ENCODE peak calls at places on chromosomes 12 and 14, in six cellular contexts. D is tibial nerve, Q is AG10803, Y is stomach, X is psoas muscle, K is GM06990. B is an unnamed sample.

GRCh38 chr14:68924392-68925158 is 54.5 kb downstream of the ACTN1 start:
- DNase-seq in D (no peak), Q (no peak), Y (no peak), X (no peak), K (no peak), B (no peak)

GRCh38 chr14:76918176-76918750 is 92.1 kb downstream of the LRRC74A start:
- DNase-seq in D (peak; percentile 37), Q (peak; percentile 96), Y (peak; percentile 57), X (peak; percentile 79), K (no peak), B (no peak)

GRCh38 chr12:120343692-120344091 is 16.1 kb upstream of the PLA2G1B start:
- DNase-seq in D (no peak), Q (no peak), Y (no peak), X (no peak), K (no peak), B (no peak)

GRCh38 chr12:45213107-45213506 is 2.8 kb upstream of the ANO6 start:
- DNase-seq in D (no peak), Q (no peak), Y (no peak), X (no peak), K (no peak), B (no peak)

GRCh38 chr14:43183916-43184315 is 1323.2 kb downstream of the FSCB start:
- DNase-seq in D (no peak), Q (no peak), Y (no peak), X (no peak), K (no peak), B (no peak)

GRCh38 chr14:44494125-44494524 is 13.0 kb downstream of the FSCB start:
- DNase-seq in D (no peak), Q (no peak), Y (no peak), X (no peak), K (no peak), B (no peak)

GRCh38 chr12:60920841-60921495 is 1325.1 kb downstream of the SLC16A7 start:
- DNase-seq in D (no peak), Q (no peak), Y (no peak), X (no peak), K (no peak), B (no peak)

GRCh38 chr12:19643635-19644034 is 204.3 kb downstream of the AEBP2 start:
- DNase-seq in D (no peak), Q (peak; percentile 58), Y (no peak), X (no peak), K (no peak), B (no peak)

GRCh38 chr14:56635041-56635440 is 55.4 kb downstream of the TMEM260 start:
- DNase-seq in D (no peak), Q (no peak), Y (no peak), X (no peak), K (no peak), B (no peak)

GRCh38 chr12:89019439-89020120 is 332.7 kb downstream of the DUSP6 start:
- DNase-seq in D (peak; percentile 70), Q (peak; percentile 79), Y (peak; percentile 84), X (peak; percentile 51), K (peak; percentile 18), B (peak; percentile 70)

GRCh38 chr12:122934722-122935121 is 31.5 kb downstream of the ABCB9 start:
- DNase-seq in D (no peak), Q (no peak), Y (no peak), X (no peak), K (peak; percentile 54), B (no peak)

GRCh38 chr12:62750941-62751843 is 183.8 kb downstream of the PPM1H start:
- DNase-seq in D (no peak), Q (no peak), Y (no peak), X (no peak), K (no peak), B (no peak)

GRCh38 chr12:6089041-6089823 is 35.2 kb downstream of the VWF start:
- DNase-seq in D (no peak), Q (no peak), Y (no peak), X (no peak), K (no peak), B (no peak)

GRCh38 chr14:32076278-32077080 is 625 bp upstream of the ARHGAP5 start:
- DNase-seq in D (peak; percentile 92), Q (peak; percentile 96), Y (peak; percentile 95), X (peak; percentile 98), K (peak; percentile 90), B (peak; percentile 96)

GRCh38 chr14:32075636-32076277 is 1.3 kb upstream of the ARHGAP5 start:
- DNase-seq in D (no peak), Q (peak; percentile 18), Y (no peak), X (no peak), K (no peak), B (peak; percentile 31)

GRCh38 chr14:32078030-32078793 is 1.1 kb downstream of the ARHGAP5 start:
- DNase-seq in D (no peak), Q (peak; percentile 41), Y (peak; percentile 46), X (no peak), K (peak; percentile 63), B (no peak)

GRCh38 chr14:32078794-32079663 is 1.9 kb downstream of the ARHGAP5 start:
- DNase-seq in D (no peak), Q (no peak), Y (no peak), X (no peak), K (no peak), B (no peak)

GRCh38 chr14:32077081-32078029 is at the start of gene ARHGAP5:
- DNase-seq in D (peak; percentile 17), Q (no peak), Y (peak; percentile 27), X (no peak), K (no peak), B (peak; percentile 76)
- TF ChIP-seq CTCF in D (no peak), Q (no peak), Y (no peak), X (peak; percentile 13), K (peak; percentile 7), B (peak; percentile 38)

GRCh38 chr14:71166434-71166833 is 259.2 kb downstream of the PCNX1 start:
- DNase-seq in D (no peak), Q (peak; percentile 83), Y (no peak), X (no peak), K (no peak), B (no peak)
- TF ChIP-seq CTCF in D (peak; percentile 64), Q (peak; percentile 96), Y (no peak), X (no peak), K (peak; percentile 69), B (peak; percentile 45)

GRCh38 chr14:23793532-23793931 is 157.4 kb downstream of the DHRS2 start:
- DNase-seq in D (no peak), Q (no peak), Y (peak; percentile 29), X (no peak), K (no peak), B (no peak)
- TF ChIP-seq CTCF in D (no peak), Q (no peak), Y (no peak), X (no peak), K (no peak), B (no peak)

DNA sequence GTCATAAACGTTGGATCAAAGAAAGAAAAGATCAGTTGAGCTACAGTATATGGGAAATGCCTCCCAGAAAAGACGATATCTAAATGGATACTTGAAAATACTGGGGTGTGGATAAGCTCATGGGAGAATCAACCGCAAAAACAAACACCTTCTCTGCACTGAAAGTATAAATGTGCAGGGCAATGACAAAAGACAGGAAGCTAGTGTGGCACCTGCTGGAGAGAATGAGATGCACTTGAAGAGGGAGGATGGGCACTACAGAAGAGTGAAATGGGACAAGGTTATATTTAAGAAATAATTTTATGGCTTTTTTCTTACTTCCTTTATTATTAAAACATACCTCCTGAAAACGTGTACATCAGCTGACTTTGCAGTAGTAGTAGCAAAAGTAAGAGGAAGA is 153.7 kb downstream of the PRKD1 start:
- DNase-seq in D (no peak), Q (no peak), Y (no peak), X (no peak), K (no peak), B (no peak)
- TF ChIP-seq CTCF in D (no peak), Q (no peak), Y (no peak), X (no peak), K (no peak), B (no peak)